ENCODE peak calls at places on chromosomes 12 and 14, in seven cellular contexts. E is GM12878, L is esophagus squamous epithelium, P is spleen, U is sigmoid colon, Q is endothelial cell of umbilical vein, M is tibial nerve. N is an unnamed sample.

GRCh38 chr12:13102481-13103195 is 829 bp downstream of the GSG1 start:
- DNase-seq in E (no peak), L (no peak), P (no peak), U (no peak), Q (no peak), M (no peak), N (no peak)

GRCh38 chr14:90785474-90785873 is 30.8 kb downstream of the TTC7B start:
- DNase-seq in E (no peak), L (no peak), P (no peak), U (peak; percentile 77), Q (peak; percentile 37), M (no peak), N (no peak)

GRCh38 chr12:53223391-53224267 is 8.4 kb downstream of the RARG start:
- DNase-seq in E (no peak), L (no peak), P (peak; percentile 74), U (peak; percentile 83), Q (peak; percentile 46), M (no peak), N (no peak)

GRCh38 chr12:47781479-47782371 is 8.7 kb downstream of the SLC48A1 start:
- DNase-seq in E (no peak), L (no peak), P (peak; percentile 76), U (no peak), Q (no peak), M (no peak), N (no peak)

GRCh38 chr12:75116611-75117010 is 93.0 kb downstream of the KCNC2 start:
- DNase-seq in E (no peak), L (no peak), P (no peak), U (no peak), Q (no peak), M (no peak), N (no peak)

GRCh38 chr12:5736527-5736926 is 208.5 kb downstream of the ANO2 start:
- DNase-seq in E (no peak), L (no peak), P (no peak), U (no peak), Q (no peak), M (no peak), N (no peak)

GRCh38 chr12:66688836-66689439 is 10.1 kb upstream of the GRIP1 start:
- DNase-seq in E (no peak), L (no peak), P (no peak), U (no peak), Q (peak; percentile 20), M (no peak), N (no peak)

GRCh38 chr14:98144964-98145363 is 1127.0 kb downstream of the BCL11B start:
- DNase-seq in E (no peak), L (no peak), P (no peak), U (no peak), Q (no peak), M (no peak), N (no peak)

GRCh38 chr12:124698211-124698997 is 131.0 kb upstream of the NCOR2 start:
- DNase-seq in E (no peak), L (no peak), P (no peak), U (no peak), Q (no peak), M (no peak), N (no peak)

GRCh38 chr12:33589609-33590114 is 150.0 kb upstream of the SYT10 start:
- DNase-seq in E (no peak), L (no peak), P (no peak), U (no peak), Q (no peak), M (no peak), N (no peak)

GRCh38 chr14:92964124-92965109 is 41.5 kb downstream of the CHGA start:
- DNase-seq in E (no peak), L (no peak), P (peak; percentile 41), U (no peak), Q (no peak), M (no peak), N (no peak)

GRCh38 chr12:124954771-124955170 is 34.2 kb downstream of the DHX37 start:
- DNase-seq in E (no peak), L (no peak), P (no peak), U (no peak), Q (no peak), M (no peak), N (no peak)

GRCh38 chr12:26127404-26127803 is 2.6 kb upstream of the BHLHE41 start:
- DNase-seq in E (no peak), L (no peak), P (no peak), U (no peak), Q (no peak), M (no peak), N (no peak)

GRCh38 chr14:20683125-20683895 is 1.1 kb upstream of the RNASE4 start:
- DNase-seq in E (peak; percentile 96), L (no peak), P (peak; percentile 84), U (peak; percentile 87), Q (peak; percentile 86), M (peak; percentile 55), N (peak; percentile 44)

GRCh38 chr14:31261859-31262739 is 54.5 kb upstream of the HECTD1 start:
- DNase-seq in E (peak; percentile 37), L (no peak), P (no peak), U (peak; percentile 65), Q (no peak), M (peak; percentile 22), N (no peak)

GRCh38 chr12:11649413-11650278 is at the start of gene ETV6:
- DNase-seq in E (peak; percentile 86), L (no peak), P (peak; percentile 90), U (peak; percentile 88), Q (peak; percentile 82), M (peak; percentile 31), N (peak; percentile 52)

GRCh38 chr12:6752181-6752930 is 585 bp downstream of the MLF2 start:
- DNase-seq in E (no peak), L (no peak), P (no peak), U (peak; percentile 82), Q (peak; percentile 67), M (no peak), N (peak; percentile 43)

GRCh38 chr12:75892779-75893408 is 138.7 kb downstream of the PHLDA1 start:
- DNase-seq in E (no peak), L (no peak), P (no peak), U (no peak), Q (no peak), M (no peak), N (no peak)

DNA sequence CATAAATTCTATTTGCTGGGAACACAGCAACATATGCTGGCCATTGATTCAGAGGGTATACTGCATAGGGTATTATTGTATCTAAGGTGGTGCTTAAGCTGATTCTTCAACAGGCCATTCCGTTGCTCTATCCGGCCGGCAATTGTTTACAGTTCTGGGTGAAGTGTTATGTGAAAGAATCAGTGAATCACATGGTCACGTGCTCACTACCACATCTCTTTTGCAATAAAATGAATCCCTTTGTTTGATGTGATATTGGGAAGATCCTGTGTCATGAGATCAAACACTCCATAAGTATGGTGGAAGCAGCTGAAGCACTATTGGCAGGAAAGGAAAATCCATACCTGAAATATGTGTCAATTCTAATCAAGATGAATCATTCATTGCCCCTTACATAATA is 7.6 kb upstream of the USP15 start:
- DNase-seq in E (no peak), L (no peak), P (no peak), U (no peak), Q (no peak), M (no peak), N (no peak)
- H3K4me1 ChIP-seq in E (peaks cover 18% of the 10 kb centered on the region), L (peaks cover 10% of the 10 kb centered on the region), P (no peaks in the 10 kb centered on the region), U (no peaks in the 10 kb centered on the region), Q (no peaks in the 10 kb centered on the region), M (peaks cover 16% of the 10 kb centered on the region), N (no peaks in the 10 kb centered on the region)

GRCh38 chr14:95268350-95268749 is 51.4 kb downstream of the CLMN start:
- DNase-seq in E (no peak), L (no peak), P (no peak), U (no peak), Q (no peak), M (no peak), N (no peak)
- H3K27ac ChIP-seq in E (no peak overlapping the region), L (no peak overlapping the region), P (no peak overlapping the region), U (no peak overlapping the region), Q (no peak overlapping the region), M (no peak overlapping the region), N (no peak overlapping the region)

GRCh38 chr12:101407054-101407437 is 526 bp downstream of the ARL1 start:
- DNase-seq in E (no peak), L (no peak), P (no peak), U (no peak), Q (no peak), M (no peak), N (peak; percentile 33)

DNA sequence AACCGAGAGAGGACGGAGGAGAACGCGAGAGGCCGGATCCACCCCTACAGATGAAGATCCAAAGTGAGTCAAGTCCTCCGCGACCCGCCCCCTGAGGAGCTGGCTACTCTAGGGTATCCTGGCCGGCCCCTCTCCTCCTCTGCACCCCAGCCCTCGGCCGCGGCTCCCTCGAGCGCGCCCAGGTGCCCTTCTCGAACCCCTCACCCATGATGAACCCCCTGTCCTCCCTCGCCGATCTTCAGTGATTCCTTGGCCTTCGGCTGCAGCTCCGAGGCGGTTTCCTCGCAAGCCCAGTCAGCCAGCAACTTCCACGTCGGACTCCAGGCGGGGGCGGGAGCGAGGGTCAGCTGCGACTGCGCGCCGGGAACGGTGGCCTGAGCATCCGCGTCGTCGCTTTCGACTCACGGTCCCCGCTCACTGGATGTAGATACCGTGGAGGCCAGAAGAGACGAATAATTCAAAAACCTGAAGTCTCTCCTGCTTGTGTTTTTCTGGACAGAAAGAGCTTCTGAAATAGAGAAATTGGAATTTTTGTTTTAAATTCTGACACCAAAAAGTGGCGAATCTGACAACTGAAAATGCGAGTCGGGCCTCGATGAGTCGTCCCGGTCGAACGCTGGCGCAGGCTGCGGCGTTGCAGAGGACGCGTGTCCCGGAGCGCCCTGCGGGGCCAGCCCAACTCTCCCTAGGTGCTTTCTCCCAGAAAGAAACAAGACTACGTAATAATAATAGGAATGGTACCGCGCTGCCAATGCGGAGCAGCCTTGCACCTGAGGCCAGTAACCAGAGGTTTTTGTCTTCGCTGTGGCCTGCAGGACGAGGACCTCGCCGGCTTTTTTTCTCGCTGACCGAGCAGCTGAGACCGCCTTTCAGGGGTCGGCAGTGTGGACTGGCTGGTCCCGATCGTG is at the start of gene ARL1:
- DNase-seq in E (peak; percentile 63), L (peak; percentile 19), P (peak; percentile 95), U (peak; percentile 91), Q (peak; percentile 91), M (peak; percentile 68), N (peak; percentile 82)
- TF ChIP-seq POLR2A in E (peak; percentile 90), L (no peak), P (peak; percentile 2), U (peak; percentile 33), Q (peak; percentile 66), M (peak; percentile 27), N (peak; percentile 57)

GRCh38 chr12:46370380-46370734 is 2.2 kb downstream of the SLC38A2 start:
- DNase-seq in E (no peak), L (no peak), P (no peak), U (no peak), Q (no peak), M (no peak), N (no peak)
- H3K4me1 ChIP-seq in E (peaks cover 24% of the 10 kb centered on the region), L (peaks cover 66% of the 10 kb centered on the region), P (peaks cover 66% of the 10 kb centered on the region), U (peaks cover 59% of the 10 kb centered on the region), Q (peaks cover 52% of the 10 kb centered on the region), M (peaks cover 60% of the 10 kb centered on the region), N (peaks cover 61% of the 10 kb centered on the region)

DNA sequence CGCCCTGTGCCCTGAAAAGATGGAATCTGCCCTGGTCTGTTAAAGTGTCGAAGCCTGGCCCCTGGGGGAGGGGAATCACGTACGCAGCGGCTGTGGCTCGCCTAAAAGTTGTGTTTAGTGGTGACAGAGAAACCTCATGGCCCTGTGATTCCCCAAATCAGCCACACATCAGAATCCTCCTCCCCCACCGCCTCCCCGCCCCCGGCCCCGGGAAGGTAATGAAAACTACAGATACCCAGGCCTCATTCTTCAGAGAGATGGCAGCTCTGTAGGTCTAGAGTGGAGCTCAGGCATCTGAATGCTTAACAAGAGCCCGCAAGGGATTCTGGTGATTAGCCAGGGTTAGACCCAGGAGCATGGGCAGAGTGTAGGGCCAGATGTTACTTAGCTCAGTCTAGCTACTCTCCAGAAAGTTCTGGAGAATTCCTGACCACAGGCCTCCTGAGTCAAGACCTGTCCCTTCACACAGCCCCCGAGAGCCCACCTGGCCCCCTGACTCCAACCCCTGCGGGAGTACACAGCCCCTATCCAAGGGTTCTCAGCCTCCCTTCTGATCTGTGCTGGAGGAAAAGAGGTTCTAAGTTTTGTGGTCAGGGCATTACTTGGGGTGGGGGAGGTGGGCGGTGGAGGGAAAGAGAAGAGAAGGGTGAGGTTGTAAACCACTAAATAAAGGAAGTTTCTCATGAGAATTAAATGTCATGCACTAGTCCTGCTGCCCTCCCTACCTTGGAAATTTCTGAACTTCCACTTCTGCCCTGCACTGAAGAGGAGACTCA is 114.8 kb downstream of the PLXNC1 start:
- DNase-seq in E (peak; percentile 76), L (no peak), P (peak; percentile 84), U (no peak), Q (no peak), M (no peak), N (no peak)
- H3K27ac ChIP-seq in E (peak overlapping the region; percentile 88), L (peak overlapping the region; percentile 83), P (peak overlapping the region; percentile 85), U (peak overlapping the region; percentile 83), Q (no peak overlapping the region), M (peak overlapping the region; percentile 60), N (peak overlapping the region; percentile 88)

N was measured in gastrocnemius medialis.